ENCODE peak calls at places on chromosome 15, in ten cellular contexts. Y is right lobe of liver, L is Caco-2, M is fibroblast of lung, U is lung, H is heart left ventricle, N is cardiac muscle cell, W is IMR-90, G is vagina, D is psoas muscle. J is an unnamed sample. For H3K36me3, the result is how much of the 10 kb centered on the place peaks cover.

GRCh38 chr15:88656760-88657221 is 18.0 kb downstream of the ISG20 start:
- DNase-seq in Y (no peak), L (no peak), M (no peak), U (peak), H (no peak), N (no peak), W (no peak), G (no peak), D (no peak), J (no peak)

GRCh38 chr15:31590609-31591008 is 264.0 kb downstream of the KLF13 start:
- DNase-seq in Y (no peak), L (no peak), M (peak), U (no peak), H (no peak), N (no peak), W (peak), G (no peak), D (no peak), J (no peak)

GRCh38 chr15:75067123-75067854 is 43.9 kb downstream of the PPCDC start:
- DNase-seq in Y (no peak), L (no peak), M (peak), U (no peak), H (no peak), N (no peak), W (peak), G (no peak), D (no peak), J (peak)

GRCh38 chr15:39549912-39550311 is 31.0 kb upstream of the THBS1 start:
- DNase-seq in Y (no peak), L (no peak), M (no peak), U (no peak), H (peak), N (no peak), W (no peak), G (peak), D (peak), J (no peak)

GRCh38 chr15:38211249-38211648 is 41.4 kb upstream of the SPRED1 start:
- DNase-seq in Y (no peak), L (no peak), M (no peak), U (no peak), H (no peak), N (no peak), W (no peak), G (no peak), D (no peak), J (no peak)

GRCh38 chr15:71463156-71463555 is 347.2 kb upstream of the NR2E3 start:
- DNase-seq in Y (no peak), L (no peak), M (no peak), U (no peak), H (no peak), N (no peak), W (no peak), G (no peak), D (no peak), J (no peak)

GRCh38 chr15:39227001-39227400 is 353.9 kb upstream of the THBS1 start:
- DNase-seq in Y (no peak), L (no peak), M (no peak), U (no peak), H (no peak), N (no peak), W (no peak), G (no peak), D (no peak), J (no peak)

GRCh38 chr15:95284933-95285401 is 1045.5 kb upstream of the NR2F2 start:
- DNase-seq in Y (no peak), L (no peak), M (peak), U (no peak), H (no peak), N (peak), W (peak), G (no peak), D (no peak), J (no peak)

DNA sequence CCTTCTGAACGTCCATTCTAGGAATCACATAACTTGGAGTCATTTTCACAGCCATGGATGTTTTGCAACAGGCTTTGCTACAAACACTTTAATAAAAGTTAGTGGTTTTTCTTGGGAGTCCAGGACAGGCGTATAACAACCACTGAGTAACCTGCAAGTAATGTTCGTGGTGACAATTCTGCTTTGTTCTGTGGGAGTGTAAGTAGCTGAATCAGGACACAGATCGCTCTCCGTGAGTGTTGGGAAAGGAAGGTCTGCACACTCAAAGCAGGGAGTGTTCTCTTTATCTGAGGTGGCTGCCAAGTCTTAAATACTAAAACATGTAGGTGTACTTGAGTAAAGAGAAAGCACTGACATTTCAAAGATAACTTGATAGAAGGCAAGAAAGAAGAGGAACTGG is 7.9 kb upstream of the BNC1 start:
- DNase-seq in Y (no peak), L (no peak), M (no peak), U (no peak), H (no peak), N (no peak), W (peak), G (no peak), D (no peak), J (peak)
- TF ChIP-seq CTCF in Y (no peak), L (no peak), M (no peak), U (no peak), H (no peak), N (no peak), W (no peak), G (no peak), D (no peak), J (no peak)

DNA sequence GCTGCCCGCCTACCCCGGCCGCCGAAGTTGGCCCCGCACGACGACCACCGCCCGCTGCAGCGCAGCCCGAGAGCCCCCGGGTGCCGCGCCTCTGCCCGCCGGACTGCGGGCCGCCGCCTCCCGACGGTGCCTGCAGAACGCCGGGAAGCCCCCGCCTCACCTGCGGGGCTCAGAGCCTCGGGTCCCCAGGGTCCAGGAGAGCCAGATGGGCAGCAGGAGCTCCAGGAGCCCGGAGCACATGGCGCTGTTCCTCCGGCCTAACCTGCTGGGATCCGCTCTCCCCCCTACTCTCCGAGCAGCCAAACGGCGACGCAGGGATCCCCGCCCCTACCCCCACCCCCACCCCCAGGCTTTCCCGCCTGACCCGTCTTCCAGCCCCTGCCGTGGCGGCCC is 615 bp upstream of the GABRB3 start:
- DNase-seq in Y (no peak), L (no peak), M (no peak), U (no peak), H (no peak), N (peak), W (no peak), G (no peak), D (no peak), J (no peak)
- H3K4me3 ChIP-seq in Y (no peak), L (no peak), M (no peak), U (no peak), H (peak), N (peak), W (no peak), G (peak), D (peak), J (peak)

GRCh38 chr15:22916606-22917350 is 63.4 kb downstream of the CYFIP1 start:
- DNase-seq in Y (no peak), L (no peak), M (no peak), U (no peak), H (no peak), N (no peak), W (no peak), G (no peak), D (no peak), J (no peak)
- H3K36me3 ChIP-seq in Y (under half), L (under half), M (under half), U (half or more), H (half or more), N (under half), W (half or more), G (half or more), D (half or more), J (under half)

GRCh38 chr15:25739687-25740121 is 123.4 kb downstream of the ATP10A start:
- DNase-seq in Y (no peak), L (no peak), M (peak), U (no peak), H (no peak), N (peak), W (peak), G (peak), D (no peak), J (peak)
- TF ChIP-seq CTCF in Y (peak), L (peak), M (peak), U (no peak), H (peak), N (peak), W (peak), G (no peak), D (peak), J (no peak)

GRCh38 chr15:35618260-35619188 is 72.6 kb upstream of the DPH6 start:
- DNase-seq in Y (no peak), L (no peak), M (peak), U (no peak), H (no peak), N (no peak), W (no peak), G (no peak), D (no peak), J (no peak)

DNA sequence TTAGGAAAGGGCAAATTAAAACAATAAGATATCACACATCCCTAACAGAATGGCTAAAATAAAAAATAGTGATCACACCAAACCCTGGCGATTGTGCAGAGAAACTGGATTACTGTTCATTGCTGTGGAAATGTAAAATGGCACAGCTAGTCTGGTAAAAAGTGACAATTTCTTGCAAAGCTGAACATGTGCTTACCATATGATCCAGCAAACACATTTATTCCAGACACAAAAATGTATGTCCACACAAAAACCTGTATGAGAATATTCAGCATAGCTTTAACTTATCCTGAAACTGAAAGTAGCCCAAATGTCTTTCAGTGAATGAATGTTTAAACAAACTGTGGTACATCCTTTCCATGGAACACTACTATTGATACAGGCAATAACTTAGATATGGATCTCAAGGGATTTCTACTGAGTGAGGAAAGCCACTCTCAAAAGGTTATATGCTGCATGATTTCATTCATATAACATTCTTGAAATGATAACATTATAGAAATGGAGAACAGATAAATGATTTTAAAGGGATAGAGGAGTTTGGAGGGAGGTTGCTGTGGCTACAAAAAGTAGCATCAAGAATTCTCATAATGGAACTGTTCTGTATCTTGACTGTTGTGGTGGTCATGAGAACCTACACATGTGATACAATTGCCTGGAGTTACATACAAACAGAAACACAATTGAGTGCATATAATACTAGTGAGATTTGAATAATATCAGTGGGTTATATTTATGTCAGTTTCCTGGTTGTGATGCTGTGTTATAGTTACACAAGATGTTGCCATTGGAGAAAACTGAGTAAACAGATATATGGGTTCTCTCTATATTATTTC is 70.7 kb upstream of the DPH6 start:
- DNase-seq in Y (no peak), L (no peak), M (no peak), U (no peak), H (no peak), N (no peak), W (peak), G (no peak), D (no peak), J (no peak)
- H3K4me3 ChIP-seq in Y (no peak), L (no peak), M (no peak), U (no peak), H (no peak), N (no peak), W (no peak), G (no peak), D (no peak), J (no peak)

J was measured in bronchial epithelial cell.